ENCODE peak calls at places on chromosomes 7 and 10, in five cellular contexts. One of them, this sample, is unnamed.

GRCh38 chr10:112177247-112177646 is 6.3 kb downstream of the GPAM start:
- DNase-seq in ascending aorta: no peak
- DNase-seq in adrenal gland: no peak
- DNase-seq in neuronal stem cell: no peak
- DNase-seq in Peyer's patch: no peak
- DNase-seq in this sample: no peak

GRCh38 chr10:93816123-93816747 is 58.5 kb downstream of the LGI1 start:
- DNase-seq in adrenal gland: peak; percentile 68
- DNase-seq in ascending aorta: no peak
- DNase-seq in neuronal stem cell: peak; percentile 59
- DNase-seq in Peyer's patch: peak; percentile 75
- DNase-seq in this sample: no peak

GRCh38 chr10:122286872-122287271 is 15.8 kb downstream of the BTBD16 start:
- DNase-seq in Peyer's patch: no peak
- DNase-seq in adrenal gland: no peak
- DNase-seq in neuronal stem cell: no peak
- DNase-seq in ascending aorta: peak; percentile 74
- DNase-seq in this sample: peak; percentile 74

GRCh38 chr10:17795088-17795487 is 14.1 kb upstream of the MRC1 start:
- DNase-seq in adrenal gland: no peak
- DNase-seq in neuronal stem cell: no peak
- DNase-seq in Peyer's patch: no peak
- DNase-seq in ascending aorta: no peak
- DNase-seq in this sample: no peak

GRCh38 chr10:131275691-131276090 is 35.8 kb downstream of the TCERG1L start:
- DNase-seq in Peyer's patch: no peak
- DNase-seq in adrenal gland: no peak
- DNase-seq in ascending aorta: no peak
- DNase-seq in neuronal stem cell: no peak
- DNase-seq in this sample: no peak

GRCh38 chr10:49518982-49519578 is 19.8 kb downstream of the ERCC6 start:
- DNase-seq in adrenal gland: no peak
- DNase-seq in neuronal stem cell: peak; percentile 61
- DNase-seq in ascending aorta: no peak
- DNase-seq in Peyer's patch: no peak
- DNase-seq in this sample: no peak

GRCh38 chr10:47361293-47361692 is 13.1 kb downstream of the RBP3 start:
- DNase-seq in neuronal stem cell: peak; percentile 61
- DNase-seq in ascending aorta: no peak
- DNase-seq in adrenal gland: peak; percentile 46
- DNase-seq in Peyer's patch: peak; percentile 52
- DNase-seq in this sample: no peak

GRCh38 chr10:75106242-75106641 is 5.2 kb upstream of the SAMD8 start:
- DNase-seq in ascending aorta: no peak
- DNase-seq in Peyer's patch: no peak
- DNase-seq in neuronal stem cell: no peak
- DNase-seq in adrenal gland: no peak
- DNase-seq in this sample: no peak

GRCh38 chr7:95686109-95686508 is 86.2 kb upstream of the DYNC1I1 start:
- DNase-seq in ascending aorta: no peak
- DNase-seq in adrenal gland: peak; percentile 76
- DNase-seq in neuronal stem cell: peak; percentile 14
- DNase-seq in Peyer's patch: peak; percentile 49
- DNase-seq in this sample: peak; percentile 10

GRCh38 chr10:87740232-87740631 is 77.8 kb downstream of the ATAD1 start:
- DNase-seq in Peyer's patch: no peak
- DNase-seq in adrenal gland: no peak
- DNase-seq in ascending aorta: no peak
- DNase-seq in neuronal stem cell: no peak
- DNase-seq in this sample: no peak

GRCh38 chr7:8290645-8291308 is 28.8 kb upstream of the ICA1 start:
- DNase-seq in adrenal gland: no peak
- DNase-seq in neuronal stem cell: no peak
- DNase-seq in ascending aorta: no peak
- DNase-seq in Peyer's patch: no peak
- DNase-seq in this sample: no peak

GRCh38 chr7:450036-450435 is 69.6 kb downstream of the PDGFA start:
- DNase-seq in Peyer's patch: no peak
- DNase-seq in neuronal stem cell: no peak
- DNase-seq in adrenal gland: no peak
- DNase-seq in ascending aorta: no peak
- DNase-seq in this sample: no peak

GRCh38 chr10:78802866-78803265 is 265.9 kb upstream of the ZMIZ1 start:
- DNase-seq in neuronal stem cell: no peak
- DNase-seq in adrenal gland: peak; percentile 32
- DNase-seq in Peyer's patch: no peak
- DNase-seq in ascending aorta: no peak
- DNase-seq in this sample: no peak

GRCh38 chr10:94403823-94404228 is 1.5 kb downstream of the TBC1D12 start:
- DNase-seq in neuronal stem cell: no peak
- DNase-seq in Peyer's patch: no peak
- DNase-seq in ascending aorta: no peak
- DNase-seq in adrenal gland: no peak
- DNase-seq in this sample: no peak

GRCh38 chr7:129052441-129052840 is 2.5 kb downstream of the TNPO3 start:
- DNase-seq in adrenal gland: no peak
- DNase-seq in Peyer's patch: no peak
- DNase-seq in neuronal stem cell: no peak
- DNase-seq in ascending aorta: no peak
- DNase-seq in this sample: no peak

GRCh38 chr7:20794676-20795075 is 8.0 kb upstream of the SP8 start:
- DNase-seq in ascending aorta: no peak
- DNase-seq in Peyer's patch: no peak
- DNase-seq in neuronal stem cell: no peak
- DNase-seq in adrenal gland: no peak
- DNase-seq in this sample: no peak

GRCh38 chr7:20793686-20794394 is 7.2 kb upstream of the SP8 start:
- DNase-seq in adrenal gland: no peak
- DNase-seq in neuronal stem cell: no peak
- DNase-seq in ascending aorta: no peak
- DNase-seq in Peyer's patch: no peak
- DNase-seq in this sample: no peak

GRCh38 chr7:20795881-20796280 is 9.2 kb upstream of the SP8 start:
- DNase-seq in ascending aorta: no peak
- DNase-seq in Peyer's patch: no peak
- DNase-seq in adrenal gland: no peak
- DNase-seq in neuronal stem cell: no peak
- DNase-seq in this sample: no peak

GRCh38 chr7:20796565-20796964 is 9.9 kb upstream of the SP8 start:
- DNase-seq in Peyer's patch: no peak
- DNase-seq in ascending aorta: no peak
- DNase-seq in neuronal stem cell: no peak
- DNase-seq in adrenal gland: no peak
- DNase-seq in this sample: no peak

DNA sequence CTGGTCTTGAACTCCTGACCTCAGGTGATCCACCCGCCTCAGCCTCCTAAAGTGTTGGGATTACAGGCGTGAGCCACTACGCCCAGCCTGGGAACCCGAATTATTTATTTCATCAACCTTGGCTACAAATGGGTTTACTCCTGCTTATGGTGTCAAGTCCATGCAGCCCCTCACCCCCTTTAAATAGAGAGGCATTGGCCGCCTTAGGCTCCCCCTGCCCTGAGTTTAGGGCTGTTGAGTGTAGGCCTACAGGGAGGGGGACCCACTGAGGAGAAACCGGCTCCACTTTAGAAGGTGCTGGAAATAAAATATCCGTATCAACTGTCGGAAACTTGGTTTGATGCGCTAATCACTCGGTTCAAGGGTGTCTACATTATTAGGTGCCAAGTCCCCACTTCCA is 8.7 kb upstream of the SP8 start:
- DNase-seq in Peyer's patch: no peak
- DNase-seq in adrenal gland: no peak
- DNase-seq in ascending aorta: no peak
- DNase-seq in neuronal stem cell: no peak
- DNase-seq in this sample: no peak
- H3K4me1 ChIP-seq in Peyer's patch: peaks cover 22% of the 10 kb centered on the region
- H3K4me1 ChIP-seq in adrenal gland: peaks cover 6% of the 10 kb centered on the region
- H3K4me1 ChIP-seq in ascending aorta: peaks cover 10% of the 10 kb centered on the region
- H3K4me1 ChIP-seq in neuronal stem cell: no peaks in the 10 kb centered on the region
- H3K4me1 ChIP-seq in this sample: no peaks in the 10 kb centered on the region

GRCh38 chr7:116872026-116872425 is 9.6 kb downstream of the CAPZA2 start:
- DNase-seq in ascending aorta: no peak
- DNase-seq in Peyer's patch: no peak
- DNase-seq in adrenal gland: no peak
- DNase-seq in neuronal stem cell: no peak
- DNase-seq in this sample: no peak

GRCh38 chr7:116871061-116871700 is 8.8 kb downstream of the CAPZA2 start:
- DNase-seq in adrenal gland: no peak
- DNase-seq in ascending aorta: no peak
- DNase-seq in neuronal stem cell: no peak
- DNase-seq in Peyer's patch: no peak
- DNase-seq in this sample: no peak

GRCh38 chr7:116877443-116878217 is 15.2 kb downstream of the CAPZA2 start:
- DNase-seq in ascending aorta: no peak
- DNase-seq in adrenal gland: no peak
- DNase-seq in neuronal stem cell: no peak
- DNase-seq in Peyer's patch: no peak
- DNase-seq in this sample: no peak

GRCh38 chr7:116876664-116877442 is 14.5 kb downstream of the CAPZA2 start:
- DNase-seq in adrenal gland: peak; percentile 88
- DNase-seq in neuronal stem cell: no peak
- DNase-seq in Peyer's patch: peak; percentile 64
- DNase-seq in ascending aorta: no peak
- DNase-seq in this sample: peak; percentile 28

GRCh38 chr7:116873619-116874018 is 11.2 kb downstream of the CAPZA2 start:
- DNase-seq in adrenal gland: no peak
- DNase-seq in neuronal stem cell: no peak
- DNase-seq in ascending aorta: no peak
- DNase-seq in Peyer's patch: no peak
- DNase-seq in this sample: no peak
- H3K4me1 ChIP-seq in adrenal gland: peaks cover 25% of the 10 kb centered on the region
- H3K4me1 ChIP-seq in neuronal stem cell: no peaks in the 10 kb centered on the region
- H3K4me1 ChIP-seq in ascending aorta: peaks cover 54% of the 10 kb centered on the region
- H3K4me1 ChIP-seq in Peyer's patch: peaks cover 78% of the 10 kb centered on the region
- H3K4me1 ChIP-seq in this sample: peaks cover 89% of the 10 kb centered on the region

GRCh38 chr7:80611353-80611752 is 27.1 kb upstream of the CD36 start:
- DNase-seq in Peyer's patch: no peak
- DNase-seq in ascending aorta: no peak
- DNase-seq in adrenal gland: no peak
- DNase-seq in neuronal stem cell: no peak
- DNase-seq in this sample: no peak
- H3K4me1 ChIP-seq in Peyer's patch: peaks cover 6% of the 10 kb centered on the region
- H3K4me1 ChIP-seq in ascending aorta: no peaks in the 10 kb centered on the region
- H3K4me1 ChIP-seq in adrenal gland: peaks cover 24% of the 10 kb centered on the region
- H3K4me1 ChIP-seq in neuronal stem cell: peaks cover 5% of the 10 kb centered on the region
- H3K4me1 ChIP-seq in this sample: no peaks in the 10 kb centered on the region

GRCh38 chr7:111330235-111330523 is 232.1 kb downstream of the IMMP2L start:
- DNase-seq in adrenal gland: no peak
- DNase-seq in ascending aorta: no peak
- DNase-seq in Peyer's patch: no peak
- DNase-seq in neuronal stem cell: no peak
- DNase-seq in this sample: no peak
- H3K4me1 ChIP-seq in adrenal gland: no peaks in the 10 kb centered on the region
- H3K4me1 ChIP-seq in ascending aorta: no peaks in the 10 kb centered on the region
- H3K4me1 ChIP-seq in Peyer's patch: no peaks in the 10 kb centered on the region
- H3K4me1 ChIP-seq in neuronal stem cell: no peaks in the 10 kb centered on the region
- H3K4me1 ChIP-seq in this sample: no peaks in the 10 kb centered on the region

GRCh38 chr10:97498076-97498840 is at the start of gene MMS19:
- DNase-seq in Peyer's patch: peak; percentile 100
- DNase-seq in adrenal gland: peak; percentile 99
- DNase-seq in ascending aorta: peak; percentile 96
- DNase-seq in neuronal stem cell: peak; percentile 99
- DNase-seq in this sample: peak; percentile 99

GRCh38 chr10:97498841-97499560 is at the start of gene UBTD1:
- DNase-seq in ascending aorta: no peak
- DNase-seq in Peyer's patch: no peak
- DNase-seq in neuronal stem cell: peak; percentile 49
- DNase-seq in adrenal gland: peak; percentile 73
- DNase-seq in this sample: no peak

GRCh38 chr10:97499561-97500296 is 1.0 kb downstream of the UBTD1 start:
- DNase-seq in Peyer's patch: no peak
- DNase-seq in adrenal gland: peak; percentile 73
- DNase-seq in neuronal stem cell: no peak
- DNase-seq in ascending aorta: peak; percentile 25
- DNase-seq in this sample: peak; percentile 51

GRCh38 chr10:97500297-97500575 is 1.5 kb downstream of the UBTD1 start:
- DNase-seq in ascending aorta: no peak
- DNase-seq in adrenal gland: no peak
- DNase-seq in neuronal stem cell: no peak
- DNase-seq in Peyer's patch: no peak
- DNase-seq in this sample: no peak

GRCh38 chr10:97497572-97498075 is 598 bp downstream of the MMS19 start:
- DNase-seq in adrenal gland: peak; percentile 87
- DNase-seq in ascending aorta: peak; percentile 46
- DNase-seq in neuronal stem cell: peak; percentile 29
- DNase-seq in Peyer's patch: peak; percentile 82
- DNase-seq in this sample: peak; percentile 29
- H3K4me1 ChIP-seq in adrenal gland: peaks cover 10% of the 10 kb centered on the region
- H3K4me1 ChIP-seq in ascending aorta: peaks cover 13% of the 10 kb centered on the region
- H3K4me1 ChIP-seq in neuronal stem cell: peaks cover 15% of the 10 kb centered on the region
- H3K4me1 ChIP-seq in Peyer's patch: peaks cover 28% of the 10 kb centered on the region
- H3K4me1 ChIP-seq in this sample: peaks cover 18% of the 10 kb centered on the region